ENCODE peak calls at places on chromosomes 12 and 14, in six cellular contexts. L, G, H, O, D and P are unnamed samples.

GRCh38 chr12:122126713-122127597 is 47.1 kb downstream of the IL31 start:
- DNase-seq in L (no peak), G (no peak), H (no peak), O (no peak), D (peak), P (peak)

GRCh38 chr14:95396221-95396620 is 76.5 kb upstream of the CLMN start:
- DNase-seq in L (no peak), G (no peak), H (no peak), O (no peak), D (no peak), P (no peak)

GRCh38 chr12:27276275-27276674 is 32.2 kb downstream of the STK38L start:
- DNase-seq in L (no peak), G (no peak), H (no peak), O (no peak), D (no peak), P (no peak)

GRCh38 chr12:34218193-34219045 is 196.1 kb downstream of the ALG10 start:
- DNase-seq in L (peak), G (peak), H (peak), O (peak), D (peak), P (peak)

GRCh38 chr12:111085100-111085499 is 164.7 kb upstream of the MYL2 start:
- DNase-seq in L (no peak), G (no peak), H (no peak), O (no peak), D (no peak), P (no peak)

GRCh38 chr12:118098456-118098855 is 5.4 kb downstream of the VSIG10 start:
- DNase-seq in L (no peak), G (no peak), H (no peak), O (no peak), D (no peak), P (no peak)

GRCh38 chr14:99755629-99756603 is 37.3 kb upstream of the EML1 start:
- DNase-seq in L (peak), G (no peak), H (peak), O (peak), D (peak), P (peak)

GRCh38 chr14:79417961-79418360 is 793.3 kb downstream of the DIO2 start:
- DNase-seq in L (peak), G (no peak), H (no peak), O (no peak), D (no peak), P (no peak)

GRCh38 chr14:90381011-90381790 is 15.6 kb upstream of the CALM1 start:
- DNase-seq in L (no peak), G (no peak), H (no peak), O (no peak), D (peak), P (peak)

GRCh38 chr14:96581902-96582640 is 79.9 kb downstream of the PAPOLA start:
- DNase-seq in L (no peak), G (no peak), H (no peak), O (no peak), D (no peak), P (no peak)

GRCh38 chr14:52043690-52044089 is 25.2 kb downstream of the NID2 start:
- DNase-seq in L (no peak), G (peak), H (no peak), O (peak), D (no peak), P (no peak)

GRCh38 chr14:93676416-93676958 is 111.8 kb downstream of the PRIMA1 start:
- DNase-seq in L (no peak), G (no peak), H (no peak), O (no peak), D (no peak), P (no peak)